ENCODE peak calls at places on chromosomes 11 and 22, in seven cellular contexts. V is endodermal cell, U is coronary artery, N is AG04449, F is astrocyte of the spinal cord, X is fibroblast of lung, D is fibroblast of the aortic adventitia. I is an unnamed sample.
A peak's percentile ranks its signal among the peaks of the same experiment; 100 is the strongest.

GRCh38 chr11:59560702-59561469 is 49.5 kb downstream of the OR4D9 start:
- DNase-seq in V (peak; percentile 93), U (peak; percentile 88), N (no peak), F (peak; percentile 89), X (peak; percentile 82), D (peak; percentile 79), I (peak; percentile 82)

GRCh38 chr11:119432484-119433368 is 9.8 kb upstream of the THY1 start:
- DNase-seq in V (no peak), U (no peak), N (no peak), F (peak; percentile 87), X (peak; percentile 91), D (peak; percentile 87), I (peak; percentile 58)

GRCh38 chr11:46069595-46069994 is 51.7 kb downstream of the PHF21A start:
- DNase-seq in V (no peak), U (no peak), N (no peak), F (no peak), X (no peak), D (no peak), I (no peak)

GRCh38 chr22:40499187-40499753 is 128.9 kb downstream of the SGSM3 start:
- DNase-seq in V (no peak), U (no peak), N (peak; percentile 95), F (peak; percentile 98), X (peak; percentile 98), D (peak; percentile 99), I (peak; percentile 97)

GRCh38 chr11:1209371-1210057 is 13.4 kb upstream of the MUC5B start:
- DNase-seq in V (peak; percentile 13), U (no peak), N (no peak), F (no peak), X (no peak), D (no peak), I (no peak)

GRCh38 chr11:68505596-68505995 is 45.0 kb downstream of the PPP6R3 start:
- DNase-seq in V (no peak), U (no peak), N (peak; percentile 12), F (peak; percentile 38), X (no peak), D (peak; percentile 41), I (peak; percentile 22)

GRCh38 chr11:45560153-45560934 is 105.1 kb downstream of the CHST1 start:
- DNase-seq in V (no peak), U (no peak), N (no peak), F (no peak), X (no peak), D (no peak), I (peak; percentile 56)

GRCh38 chr22:49789289-49790141 is 38.2 kb downstream of the BRD1 start:
- DNase-seq in V (no peak), U (no peak), N (no peak), F (no peak), X (peak; percentile 53), D (peak; percentile 30), I (peak; percentile 63)

GRCh38 chr11:83508804-83509203 is 222.6 kb upstream of the CCDC90B start:
- DNase-seq in V (no peak), U (no peak), N (no peak), F (no peak), X (no peak), D (no peak), I (no peak)

GRCh38 chr22:47655930-47656329 is 893.5 kb downstream of the TBC1D22A start:
- DNase-seq in V (no peak), U (no peak), N (no peak), F (no peak), X (no peak), D (no peak), I (no peak)

GRCh38 chr11:94665116-94665659 is 98.0 kb downstream of the PIWIL4 start:
- DNase-seq in V (no peak), U (no peak), N (no peak), F (no peak), X (no peak), D (no peak), I (no peak)

GRCh38 chr11:72759468-72759867 is 7.3 kb upstream of the ARAP1 start:
- DNase-seq in V (no peak), U (no peak), N (no peak), F (no peak), X (no peak), D (no peak), I (no peak)

GRCh38 chr11:103773059-103773458 is 263.4 kb upstream of the DDI1 start:
- DNase-seq in V (no peak), U (no peak), N (peak; percentile 57), F (peak; percentile 67), X (peak; percentile 78), D (peak; percentile 98), I (peak; percentile 96)

GRCh38 chr11:1440066-1440465 is 46.5 kb downstream of the MOB2 start:
- DNase-seq in V (no peak), U (no peak), N (no peak), F (no peak), X (no peak), D (no peak), I (no peak)

GRCh38 chr11:97158256-97158655 is 768.4 kb downstream of the JRKL start:
- DNase-seq in V (no peak), U (no peak), N (no peak), F (no peak), X (no peak), D (no peak), I (no peak)

GRCh38 chr11:45646275-45646970 is 19.0 kb downstream of the CHST1 start:
- DNase-seq in V (peak; percentile 58), U (no peak), N (no peak), F (peak; percentile 29), X (no peak), D (peak; percentile 25), I (peak; percentile 45)

GRCh38 chr11:121451178-121451981 is 734 bp upstream of the SORL1 start:
- DNase-seq in V (no peak), U (no peak), N (no peak), F (no peak), X (no peak), D (no peak), I (no peak)
- TF ChIP-seq CTCF in V (no peak), U (no peak), N (no peak), F (no peak), X (no peak), D (no peak), I (no peak)

DNA sequence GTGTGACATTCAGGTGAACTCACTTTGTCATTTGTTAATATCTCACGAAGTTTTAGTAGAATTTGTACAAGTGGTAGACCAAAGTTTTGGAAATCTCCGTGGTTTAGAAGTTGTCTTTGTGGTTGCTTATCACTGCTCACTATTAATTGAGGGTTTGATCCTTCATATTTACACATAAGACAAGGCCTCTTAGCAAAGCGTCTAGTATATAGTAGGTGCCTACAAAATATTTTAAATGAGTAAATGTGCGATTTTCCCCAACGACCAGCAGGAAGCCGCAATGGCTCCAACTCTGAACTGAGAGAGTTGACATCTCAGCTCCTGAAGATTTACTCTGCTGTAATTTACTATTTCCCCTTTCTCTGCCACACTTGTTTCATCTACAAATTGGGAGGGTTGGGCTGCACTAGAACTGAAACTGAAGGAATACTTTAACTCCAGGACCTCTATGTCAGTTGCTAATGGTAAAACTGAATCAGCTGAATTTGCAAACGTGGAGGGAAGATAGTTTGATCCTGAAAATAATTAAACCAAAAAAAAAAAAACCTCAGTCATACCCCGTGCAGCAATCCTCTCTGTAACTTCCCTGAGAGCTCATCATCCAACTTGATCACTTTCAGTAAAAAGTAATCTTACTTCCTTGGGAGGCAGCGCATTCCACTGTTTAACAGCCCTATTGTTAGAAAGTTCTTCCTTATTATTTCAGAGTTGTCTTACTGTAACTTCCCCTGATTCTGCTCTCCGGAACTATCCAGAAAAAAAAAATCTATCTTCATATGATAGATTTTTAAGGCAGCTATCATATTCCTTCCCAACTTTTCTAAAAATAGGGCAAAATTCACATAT is 1.3 kb upstream of the SBF2 start:
- DNase-seq in V (no peak), U (no peak), N (no peak), F (no peak), X (no peak), D (no peak), I (no peak)
- H3K4me3 ChIP-seq in V (peak overlapping the region; percentile 96), U (peak overlapping the region; percentile 93), N (peak overlapping the region; percentile 79), F (no peak overlapping the region), X (peak overlapping the region; percentile 75), D (peak overlapping the region; percentile 80), I (peak overlapping the region; percentile 76)

GRCh38 chr11:71383461-71383860 is 64.7 kb downstream of the DHCR7 start:
- DNase-seq in V (no peak), U (no peak), N (no peak), F (no peak), X (no peak), D (no peak), I (no peak)

GRCh38 chr11:71379722-71380121 is 68.5 kb downstream of the DHCR7 start:
- DNase-seq in V (no peak), U (no peak), N (no peak), F (no peak), X (no peak), D (no peak), I (no peak)

GRCh38 chr11:71384561-71384960 is 63.6 kb downstream of the DHCR7 start:
- DNase-seq in V (no peak), U (peak; percentile 52), N (no peak), F (no peak), X (no peak), D (no peak), I (no peak)

GRCh38 chr11:71385091-71385490 is 63.1 kb downstream of the DHCR7 start:
- DNase-seq in V (no peak), U (no peak), N (no peak), F (no peak), X (no peak), D (no peak), I (no peak)

DNA sequence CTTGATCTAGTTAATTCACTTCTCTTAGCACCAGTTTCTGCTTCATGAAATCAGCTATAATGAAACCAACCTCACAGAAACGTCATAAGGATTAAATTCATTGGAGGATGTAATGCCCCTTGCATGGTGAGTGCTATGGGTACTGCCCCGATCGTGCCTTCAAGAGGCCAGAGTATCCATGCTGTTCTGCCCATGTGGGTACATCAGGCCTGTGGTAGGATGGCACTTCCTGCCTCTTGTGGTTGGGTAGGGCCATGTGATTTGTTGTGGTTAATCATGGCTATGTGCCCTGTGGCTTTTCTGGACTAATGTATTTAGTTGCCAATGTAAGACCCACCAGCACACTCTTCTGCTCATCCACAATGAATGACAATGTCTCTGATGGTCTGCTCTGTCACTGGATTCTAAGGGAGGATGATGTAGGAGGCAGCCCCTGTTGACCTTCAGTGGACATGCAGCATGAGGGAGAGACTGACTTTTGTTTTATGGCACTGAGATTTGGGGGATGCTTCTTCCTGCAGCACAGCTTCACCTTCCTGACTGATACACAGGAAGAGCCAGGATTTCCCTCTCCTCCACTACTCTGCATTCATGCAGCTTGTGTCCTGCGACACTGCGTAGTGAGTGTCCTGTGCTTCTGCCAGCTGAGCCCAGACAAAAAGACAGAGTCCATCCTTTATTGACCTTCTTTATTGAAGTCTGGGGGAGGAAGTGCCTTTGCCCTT is 66.2 kb downstream of the DHCR7 start:
- DNase-seq in V (no peak), U (peak; percentile 52), N (no peak), F (no peak), X (no peak), D (no peak), I (no peak)
- TF ChIP-seq CTCF in V (no peak), U (no peak), N (no peak), F (no peak), X (no peak), D (no peak), I (no peak)

DNA sequence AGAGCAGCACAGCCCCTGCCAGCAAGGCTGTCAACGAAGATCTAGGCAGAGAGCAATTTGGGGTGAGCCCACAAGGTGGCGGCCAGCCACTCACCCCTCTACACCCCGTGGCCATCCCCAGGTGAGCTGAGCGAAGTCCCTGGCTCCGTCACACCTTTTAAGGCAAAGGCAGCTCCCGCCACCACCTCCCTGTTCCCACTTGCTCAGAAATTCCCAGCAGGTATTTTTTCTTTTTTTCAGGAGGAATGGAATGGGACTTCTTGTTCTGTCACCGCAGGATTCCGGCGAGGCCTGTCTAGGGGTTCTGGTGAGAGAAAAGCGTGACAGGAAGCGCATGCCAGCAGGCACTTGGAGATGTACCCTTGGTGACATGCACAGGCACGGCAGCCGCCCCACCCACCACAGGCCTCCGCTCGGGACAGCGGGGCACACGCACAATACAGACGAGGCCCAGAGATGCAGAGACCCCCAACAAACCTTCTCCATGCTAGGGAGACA is 10.0 kb downstream of the RPL3 start:
- DNase-seq in V (peak; percentile 86), U (no peak), N (no peak), F (no peak), X (peak; percentile 16), D (no peak), I (no peak)
- H3K4me3 ChIP-seq in V (no peak overlapping the region), U (peak overlapping the region; percentile 51), N (peak overlapping the region; percentile 37), F (no peak overlapping the region), X (no peak overlapping the region), D (no peak overlapping the region), I (peak overlapping the region; percentile 21)

I was measured in fibroblast of pulmonary artery.